ENCODE peak calls at places on chromosomes 16 and 17, in four cellular contexts. W is amniotic stem cell, I is NCI-H748 treated with DMSO at 0.1 percent for 48 hours, R is endothelial cell. X is an unnamed sample.

GRCh38 chr17:17075037-17075755 is 32.9 kb downstream of the MPRIP start:
- DNase-seq in I (no peak), R (no peak), W (no peak), X (no peak)

GRCh38 chr16:68351463-68351862 is 40.6 kb downstream of the PRMT7 start:
- DNase-seq in W (no peak), R (no peak), I (no peak), X (no peak)

GRCh38 chr17:10772425-10773380 is 31.2 kb downstream of the TMEM238L start:
- DNase-seq in I (no peak), R (peak), W (no peak), X (no peak)

GRCh38 chr17:42288985-42289862 is 926 bp downstream of the STAT5A start:
- DNase-seq in W (no peak), I (no peak), R (no peak), X (no peak)

GRCh38 chr17:42428141-42428944 is 5.3 kb upstream of the CAVIN1 start:
- DNase-seq in I (no peak), R (peak), W (peak), X (peak)

GRCh38 chr17:42673885-42674754 is 2.7 kb downstream of the PLEKHH3 start:
- DNase-seq in W (no peak), I (no peak), R (peak), X (no peak)

GRCh38 chr16:50711862-50712567 is 18.6 kb downstream of the NOD2 start:
- DNase-seq in R (no peak), I (no peak), W (no peak), X (no peak)

GRCh38 chr17:968812-969766 is 10.5 kb downstream of the NXN start:
- DNase-seq in I (peak), R (no peak), W (peak), X (no peak)

GRCh38 chr16:27219161-27219560 is 15.8 kb downstream of the KDM8 start:
- DNase-seq in I (no peak), W (no peak), R (no peak), X (no peak)

GRCh38 chr16:243348-243747 is 8.7 kb downstream of the FAM234A start:
- DNase-seq in I (no peak), R (no peak), W (no peak), X (no peak)

GRCh38 chr16:8182761-8183160 is 407.6 kb downstream of the TMEM114 start:
- DNase-seq in R (no peak), I (no peak), W (no peak), X (no peak)

GRCh38 chr16:14125708-14126107 is 54.6 kb downstream of the MRTFB start:
- DNase-seq in R (no peak), W (no peak), I (no peak), X (no peak)

GRCh38 chr17:43701318-43701743 is 39.6 kb upstream of the MEOX1 start:
- DNase-seq in W (peak), R (no peak), I (no peak), X (no peak)

GRCh38 chr17:64630309-64631223 is 31.5 kb downstream of the SMURF2 start:
- DNase-seq in W (no peak), R (no peak), I (no peak), X (no peak)

GRCh38 chr17:68515238-68515637 is 3.0 kb downstream of the PRKAR1A start:
- DNase-seq in W (no peak), I (no peak), R (no peak), X (no peak)

GRCh38 chr17:37555386-37555785 is 53.8 kb downstream of the SYNRG start:
- DNase-seq in I (no peak), R (no peak), W (no peak), X (no peak)

GRCh38 chr17:67575325-67575724 is 142.4 kb upstream of the NOL11 start:
- DNase-seq in R (no peak), W (no peak), I (peak), X (no peak)

X was measured in HS-5.